ENCODE peak calls at places on chromosome 11, in six cellular contexts. A is WERI-Rb-1; B is CD4-positive, CD25-positive, alpha-beta regulatory T cell; Y is stomach; W is hepatocyte; P is colonic mucosa. R is an unnamed sample.

GRCh38 chr11:114179234-114179941 is 116.8 kb upstream of the NNMT start:
- DNase-seq in W (peak), A (no peak), Y (peak), P (peak), B (no peak), R (no peak)

GRCh38 chr11:115145316-115145715 is 358.9 kb downstream of the CADM1 start:
- DNase-seq in B (no peak), P (no peak), A (no peak), W (no peak), Y (no peak), R (no peak)

GRCh38 chr11:20397281-20397680 is 9.8 kb downstream of the PRMT3 start:
- DNase-seq in A (no peak), W (peak), Y (no peak), B (no peak), P (no peak), R (peak)

GRCh38 chr11:61333638-61334433 is 808 bp downstream of the TKFC start:
- DNase-seq in W (no peak), B (no peak), A (no peak), P (no peak), Y (no peak), R (peak)

GRCh38 chr11:34332524-34332923 is 25.3 kb downstream of the ABTB2 start:
- DNase-seq in Y (no peak), B (no peak), A (no peak), W (no peak), P (no peak), R (no peak)

GRCh38 chr11:118895093-118896039 is 11.7 kb downstream of the CXCR5 start:
- DNase-seq in P (no peak), A (no peak), W (peak), Y (no peak), B (peak), R (peak)

GRCh38 chr11:119038884-119039283 is 8.2 kb upstream of the SLC37A4 start:
- DNase-seq in W (no peak), Y (no peak), P (no peak), A (no peak), B (no peak), R (no peak)

GRCh38 chr11:59669611-59670009 is 773 bp upstream of the PATL1 start:
- DNase-seq in P (peak), Y (peak), B (no peak), W (no peak), A (no peak), R (no peak)

GRCh38 chr11:62602141-62603071 is 741 bp upstream of the MTA2 start:
- DNase-seq in W (peak), Y (peak), B (peak), P (peak), A (peak), R (no peak)

GRCh38 chr11:83549984-83550667 is 264.0 kb upstream of the CCDC90B start:
- DNase-seq in Y (no peak), W (no peak), B (no peak), P (no peak), A (no peak), R (no peak)

GRCh38 chr11:47446833-47447232 is 2.1 kb downstream of the RAPSN start:
- DNase-seq in Y (no peak), B (no peak), A (no peak), P (no peak), W (no peak), R (no peak)

GRCh38 chr11:134224710-134225662 is 515 bp downstream of the VPS26B start:
- DNase-seq in W (peak), B (peak), P (peak), A (peak), Y (peak), R (peak)

GRCh38 chr11:121611242-121611641 is 158.5 kb upstream of the SORL1-AS1 start:
- DNase-seq in A (no peak), B (no peak), Y (no peak), W (no peak), P (no peak), R (no peak)

GRCh38 chr11:85647604-85648299 is at the start of gene TMEM126A:
- DNase-seq in A (peak), Y (peak), P (peak), B (peak), W (peak), R (peak)

GRCh38 chr11:88284306-88285057 is 53.1 kb downstream of the CTSC start:
- DNase-seq in A (no peak), W (no peak), P (no peak), Y (no peak), B (no peak), R (no peak)

GRCh38 chr11:70423523-70424505 is 25.5 kb downstream of the CTTN start:
- DNase-seq in P (no peak), W (no peak), A (no peak), B (no peak), Y (no peak), R (no peak)

GRCh38 chr11:72751293-72752087 is 718 bp downstream of the ARAP1 start:
- DNase-seq in B (no peak), W (no peak), Y (no peak), P (no peak), A (no peak), R (no peak)

GRCh38 chr11:131108780-131109179 is 192.5 kb upstream of the SNX19 start:
- DNase-seq in Y (no peak), P (no peak), W (no peak), B (no peak), A (no peak), R (no peak)

GRCh38 chr11:63476618-63477017 is 14.3 kb downstream of the PLAAT5 start:
- DNase-seq in Y (no peak), A (no peak), P (no peak), B (no peak), W (no peak), R (no peak)

GRCh38 chr11:31397239-31397834 is 27.7 kb downstream of the DNAJC24 start:
- DNase-seq in B (no peak), Y (no peak), A (no peak), W (peak), P (no peak), R (peak)

GRCh38 chr11:128481135-128481534 is 106.2 kb downstream of the ETS1 start:
- DNase-seq in P (no peak), Y (no peak), W (no peak), B (no peak), A (no peak), R (no peak)

GRCh38 chr11:20762980-20763379 is 93.6 kb downstream of the NELL1 start:
- DNase-seq in B (no peak), Y (no peak), W (no peak), A (no peak), P (no peak), R (no peak)

GRCh38 chr11:3833461-3833860 is 7.3 kb downstream of the RHOG start:
- DNase-seq in A (no peak), W (no peak), P (no peak), B (no peak), Y (no peak), R (no peak)

GRCh38 chr11:3834349-3835099 is 6.2 kb downstream of the RHOG start:
- DNase-seq in W (no peak), P (peak), B (no peak), Y (peak), A (no peak), R (no peak)

GRCh38 chr11:3835752-3836151 is 5.0 kb downstream of the RHOG start:
- DNase-seq in A (no peak), Y (no peak), B (no peak), W (no peak), P (no peak), R (no peak)

GRCh38 chr11:3836903-3837302 is 3.9 kb downstream of the RHOG start:
- DNase-seq in A (no peak), W (no peak), B (peak), P (no peak), Y (peak), R (peak)

DNA sequence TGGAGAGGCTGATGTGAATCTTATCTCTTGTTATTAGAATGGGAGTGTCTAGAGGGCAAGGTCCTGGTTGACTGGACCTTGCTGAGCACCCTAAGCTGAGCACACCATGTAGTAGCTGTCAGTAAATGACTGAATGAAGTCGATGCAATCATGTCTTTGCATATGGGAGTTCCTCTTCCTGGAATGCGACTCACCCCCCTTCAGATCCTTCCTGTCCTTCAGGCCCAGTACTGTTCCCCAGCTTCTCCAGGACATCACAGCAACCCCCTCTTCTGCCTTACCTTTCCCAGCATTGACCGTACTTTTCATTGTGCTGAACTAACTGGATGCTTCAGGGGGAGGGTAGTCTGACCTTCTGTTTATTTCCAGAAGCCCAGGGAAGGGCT is 5.7 kb downstream of the RHOG start:
- DNase-seq in A (no peak), Y (no peak), P (no peak), B (no peak), W (peak), R (no peak)
- H3K4me3 ChIP-seq in A (no peak), Y (no peak), P (no peak), B (peak), W (no peak), R (no peak)

DNA sequence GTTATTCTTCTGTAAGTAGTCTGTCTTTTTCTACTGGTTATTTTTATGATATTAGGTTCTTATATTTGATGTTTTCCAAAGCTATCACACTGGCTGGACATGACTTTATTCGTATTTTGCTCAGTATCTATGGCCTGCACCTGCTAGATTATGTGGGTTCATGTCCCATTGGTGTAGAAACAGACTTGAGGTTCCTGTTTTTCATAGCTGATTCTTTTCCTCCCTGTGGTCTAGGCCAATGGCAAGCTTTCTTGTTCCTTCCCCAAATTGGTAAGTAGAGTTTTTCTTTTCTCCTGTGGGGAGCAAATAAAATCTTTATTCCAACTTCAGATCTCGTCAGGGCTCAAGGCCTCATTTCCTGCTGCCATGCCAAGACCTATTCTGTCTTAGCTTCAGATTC is 30.2 kb upstream of the SWAP70 start:
- DNase-seq in W (no peak), A (no peak), P (no peak), B (no peak), Y (no peak), R (no peak)
- H3K4me3 ChIP-seq in W (no peak), A (no peak), P (no peak), B (no peak), Y (no peak), R (no peak)

GRCh38 chr11:10567466-10567865 is 999 bp downstream of the LYVE1 start:
- DNase-seq in A (no peak), P (no peak), B (no peak), W (no peak), Y (no peak), R (no peak)
- H3K4me3 ChIP-seq in A (no peak), P (no peak), B (no peak), W (no peak), Y (no peak), R (no peak)

GRCh38 chr11:111510311-111510710 is 1.9 kb downstream of the BTG4 start:
- DNase-seq in W (no peak), P (no peak), A (no peak), Y (no peak), B (no peak), R (no peak)
- H3K4me3 ChIP-seq in W (no peak), P (no peak), A (no peak), Y (no peak), B (no peak), R (no peak)

GRCh38 chr11:116502641-116503061 is 270.1 kb downstream of the BUD13 start:
- DNase-seq in W (no peak), B (no peak), A (no peak), Y (no peak), P (no peak), R (no peak)

GRCh38 chr11:116500002-116500832 is 272.6 kb downstream of the BUD13 start:
- DNase-seq in P (no peak), A (peak), B (no peak), W (no peak), Y (no peak), R (no peak)

GRCh38 chr11:116501728-116502127 is 271.1 kb downstream of the BUD13 start:
- DNase-seq in W (no peak), A (peak), Y (no peak), B (no peak), P (no peak), R (no peak)

GRCh38 chr11:116499396-116500001 is 273.3 kb downstream of the BUD13 start:
- DNase-seq in Y (peak), B (no peak), P (peak), A (peak), W (peak), R (peak)

DNA sequence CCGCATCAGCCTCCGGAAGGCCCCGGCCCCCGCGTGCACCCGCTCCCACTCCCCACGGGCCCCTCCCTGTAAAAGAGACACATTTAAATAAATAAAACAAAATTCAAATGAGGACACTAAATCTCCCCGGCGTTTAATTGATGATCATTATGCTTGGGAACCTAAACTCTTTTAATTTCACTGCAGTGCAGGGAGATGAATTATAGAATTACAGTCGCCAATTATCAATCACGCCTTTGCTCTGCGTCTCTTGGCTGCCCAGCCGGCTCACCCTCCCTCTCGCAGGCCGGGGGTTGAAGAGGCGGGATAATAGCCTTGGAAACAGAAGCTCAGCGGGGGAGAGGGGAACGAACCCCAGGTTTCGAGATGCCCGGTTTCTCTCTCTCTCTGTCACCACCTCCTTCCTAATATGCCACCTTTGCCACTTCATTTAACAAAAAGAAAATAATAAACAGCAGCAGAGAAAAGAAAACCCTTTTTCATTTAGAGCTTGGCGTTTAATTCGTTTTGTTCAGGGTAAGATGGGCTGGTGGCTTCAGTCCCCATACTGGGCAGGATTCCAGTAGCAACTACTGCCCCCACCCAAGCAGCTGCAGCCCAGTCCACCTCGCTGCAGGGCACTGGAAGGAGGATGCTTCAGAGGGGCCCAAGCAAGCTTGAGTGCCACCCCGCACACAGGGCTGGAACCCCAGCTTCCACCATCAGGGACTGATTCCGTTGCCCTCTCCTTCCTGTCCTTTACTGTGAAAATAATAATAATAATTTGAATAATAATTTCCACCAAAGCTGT is 271.8 kb downstream of the BUD13 start:
- DNase-seq in Y (no peak), B (no peak), P (no peak), W (no peak), A (peak), R (no peak)
- H3K4me3 ChIP-seq in Y (no peak), B (no peak), P (no peak), W (no peak), A (peak), R (no peak)

DNA sequence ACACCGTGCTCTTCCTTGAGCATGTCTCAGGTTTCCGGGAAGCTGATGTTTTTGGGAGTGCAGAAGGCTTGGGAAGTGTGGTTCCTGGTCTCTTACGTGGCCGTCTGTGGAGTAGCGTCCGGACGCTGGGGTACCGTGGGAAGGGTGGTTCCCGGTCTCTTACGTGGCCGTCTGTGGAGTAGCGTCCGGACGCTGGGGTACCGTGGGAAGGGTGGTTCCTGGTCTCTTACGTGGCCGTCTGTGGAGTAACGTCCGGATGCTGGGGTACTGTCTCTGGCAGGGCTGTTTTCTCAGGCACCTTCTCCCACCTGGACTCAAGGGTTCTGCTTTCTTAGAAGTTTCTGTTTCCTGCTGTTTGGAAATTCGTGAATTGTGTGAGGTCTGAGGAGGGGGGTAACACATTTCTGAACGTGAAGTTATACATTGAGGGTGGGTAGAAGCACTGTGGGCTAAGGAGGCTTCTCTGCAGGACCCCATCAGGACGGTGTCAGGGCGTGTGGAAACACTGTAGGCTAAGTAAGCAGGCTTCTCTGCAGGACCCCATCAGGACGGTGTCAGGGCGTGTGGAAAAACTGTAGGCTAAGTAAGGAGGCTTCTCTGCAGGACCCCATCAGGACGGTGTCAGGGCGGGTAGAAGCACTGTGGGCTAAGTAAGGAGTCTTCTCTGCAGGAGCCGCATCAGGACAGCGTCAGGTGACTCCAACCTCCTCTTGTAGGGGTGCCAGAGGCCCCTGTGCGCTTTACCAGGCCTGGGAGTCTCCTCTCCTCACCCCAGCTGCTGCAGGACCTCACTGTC is 5.3 kb upstream of the IFITM3 start:
- DNase-seq in B (no peak), P (no peak), W (no peak), Y (no peak), A (no peak), R (no peak)
- H3K4me3 ChIP-seq in B (no peak), P (no peak), W (no peak), Y (peak), A (no peak), R (no peak)